ENCODE peak calls at places on chromosome 3, in ten cellular contexts. V, F, N, G, T, D, U, P, H and J are unnamed samples.

GRCh38 chr3:195394700-195395099 is 48.1 kb downstream of the ACAP2 start:
- DNase-seq in V (no peak), F (no peak), N (no peak), G (no peak), T (no peak), D (no peak), U (no peak), P (no peak), H (no peak), J (no peak)

GRCh38 chr3:129320825-129321487 is 42.3 kb downstream of the HMCES start:
- DNase-seq in V (no peak), F (no peak), N (no peak), G (no peak), T (no peak), D (no peak), U (no peak), P (no peak), H (no peak), J (no peak)

GRCh38 chr3:43496740-43497375 is 125.0 kb downstream of the ANO10 start:
- DNase-seq in V (no peak), F (no peak), N (no peak), G (peak), T (no peak), D (no peak), U (no peak), P (no peak), H (no peak), J (no peak)

GRCh38 chr3:50518441-50518840 is 15.0 kb upstream of the CACNA2D2 start:
- DNase-seq in V (no peak), F (no peak), N (no peak), G (no peak), T (no peak), D (no peak), U (no peak), P (no peak), H (no peak), J (no peak)

GRCh38 chr3:108662141-108662738 is 72.7 kb downstream of the DZIP3 start:
- DNase-seq in V (peak), F (no peak), N (peak), G (peak), T (no peak), D (no peak), U (peak), P (peak), H (peak), J (no peak)

GRCh38 chr3:11238057-11238456 is 34.1 kb upstream of the ATG7 start:
- DNase-seq in V (no peak), F (no peak), N (no peak), G (peak), T (no peak), D (no peak), U (peak), P (no peak), H (no peak), J (no peak)

GRCh38 chr3:87269723-87270122 is 6.7 kb downstream of the POU1F1 start:
- DNase-seq in V (no peak), F (no peak), N (no peak), G (no peak), T (no peak), D (no peak), U (no peak), P (no peak), H (no peak), J (no peak)

GRCh38 chr3:38008971-38009580 is 18.5 kb downstream of the VILL start:
- DNase-seq in V (no peak), F (no peak), N (no peak), G (no peak), T (no peak), D (no peak), U (no peak), P (no peak), H (no peak), J (no peak)

GRCh38 chr3:114418724-114419543 is 125.1 kb downstream of the TIGIT start:
- DNase-seq in V (peak), F (no peak), N (no peak), G (peak), T (no peak), D (no peak), U (peak), P (peak), H (no peak), J (peak)

GRCh38 chr3:15638891-15639262 is 37.3 kb downstream of the BTD start:
- DNase-seq in V (no peak), F (no peak), N (no peak), G (no peak), T (no peak), D (no peak), U (no peak), P (no peak), H (no peak), J (no peak)

GRCh38 chr3:128009952-128010846 is 42.0 kb upstream of the SEC61A1 start:
- DNase-seq in V (no peak), F (no peak), N (no peak), G (peak), T (no peak), D (no peak), U (no peak), P (no peak), H (no peak), J (no peak)

GRCh38 chr3:39744746-39745145 is 64.7 kb upstream of the MYRIP start:
- DNase-seq in V (no peak), F (no peak), N (no peak), G (no peak), T (no peak), D (no peak), U (no peak), P (no peak), H (no peak), J (no peak)

GRCh38 chr3:195181781-195182469 is 89.0 kb downstream of the XXYLT1 start:
- DNase-seq in V (no peak), F (no peak), N (no peak), G (no peak), T (no peak), D (no peak), U (no peak), P (no peak), H (no peak), J (no peak)

GRCh38 chr3:37703633-37704032 is 158.0 kb upstream of the CTDSPL start:
- DNase-seq in V (no peak), F (no peak), N (no peak), G (peak), T (no peak), D (no peak), U (no peak), P (no peak), H (no peak), J (no peak)